ENCODE peak calls at places on chromosomes 13 and 19, in seven cellular contexts. B is kidney, Q is colonic mucosa, V is B cell, U is heart left ventricle, Z is thoracic aorta, P is fibroblast of pulmonary artery. A is an unnamed sample.

GRCh38 chr13:36086117-36086516 is 45.1 kb downstream of the DCLK1 start:
- DNase-seq in B (no peak), Q (no peak), V (no peak), U (no peak), Z (no peak), P (no peak), A (no peak)

GRCh38 chr13:26529441-26529840 is 28.0 kb upstream of the WASF3 start:
- DNase-seq in B (no peak), Q (peak; percentile 46), V (no peak), U (peak; percentile 32), Z (no peak), P (peak; percentile 72), A (no peak)

GRCh38 chr19:12838182-12838890 is at the start of gene MAST1:
- DNase-seq in B (no peak), Q (peak; percentile 40), V (no peak), U (no peak), Z (no peak), P (no peak), A (no peak)

GRCh38 chr13:48346583-48346982 is 43.0 kb downstream of the RB1 start:
- DNase-seq in B (no peak), Q (no peak), V (no peak), U (no peak), Z (no peak), P (no peak), A (no peak)

GRCh38 chr19:11375143-11375948 is 880 bp downstream of the SWSAP1 start:
- DNase-seq in B (peak; percentile 91), Q (peak; percentile 65), V (peak; percentile 69), U (peak; percentile 70), Z (no peak), P (no peak), A (no peak)

GRCh38 chr13:30580852-30581502 is 36.7 kb upstream of the USPL1 start:
- DNase-seq in B (no peak), Q (no peak), V (no peak), U (no peak), Z (no peak), P (no peak), A (no peak)

GRCh38 chr13:44051923-44052322 is 172.2 kb downstream of the LACC1 start:
- DNase-seq in B (no peak), Q (no peak), V (no peak), U (no peak), Z (no peak), P (peak; percentile 14), A (no peak)

GRCh38 chr19:3516675-3517207 is 10.6 kb downstream of the FZR1 start:
- DNase-seq in B (no peak), Q (peak; percentile 67), V (peak; percentile 73), U (no peak), Z (no peak), P (no peak), A (no peak)

GRCh38 chr13:51823861-51824260 is 19.9 kb upstream of the DHRS12 start:
- DNase-seq in B (no peak), Q (no peak), V (no peak), U (no peak), Z (no peak), P (peak; percentile 43), A (no peak)

GRCh38 chr13:101417043-101417406 is 717 bp upstream of the NALCN start:
- DNase-seq in B (no peak), Q (no peak), V (no peak), U (no peak), Z (no peak), P (peak; percentile 66), A (no peak)

GRCh38 chr13:102020611-102021216 is 381.1 kb downstream of the FGF14 start:
- DNase-seq in B (no peak), Q (no peak), V (no peak), U (no peak), Z (no peak), P (no peak), A (no peak)

GRCh38 chr19:13977803-13978202 is 25.5 kb downstream of the DCAF15 start:
- DNase-seq in B (no peak), Q (no peak), V (no peak), U (no peak), Z (no peak), P (no peak), A (no peak)

GRCh38 chr19:31145909-31146453 is 203.3 kb downstream of the TSHZ3 start:
- DNase-seq in B (no peak), Q (no peak), V (no peak), U (no peak), Z (no peak), P (no peak), A (no peak)

GRCh38 chr19:45468159-45468651 is 409 bp downstream of the FOSB start:
- DNase-seq in B (peak; percentile 81), Q (peak; percentile 49), V (no peak), U (no peak), Z (no peak), P (no peak), A (no peak)
- TF ChIP-seq CTCF in B (no peak), Q (no peak), V (no peak), U (no peak), Z (no peak), P (no peak), A (peak; percentile 16)

GRCh38 chr13:45817833-45818232 is 33.7 kb downstream of the SIAH3 start:
- DNase-seq in B (no peak), Q (no peak), V (no peak), U (no peak), Z (no peak), P (peak; percentile 1), A (peak; percentile 42)
- TF ChIP-seq CTCF in B (no peak), Q (no peak), V (no peak), U (no peak), Z (no peak), P (no peak), A (no peak)

DNA sequence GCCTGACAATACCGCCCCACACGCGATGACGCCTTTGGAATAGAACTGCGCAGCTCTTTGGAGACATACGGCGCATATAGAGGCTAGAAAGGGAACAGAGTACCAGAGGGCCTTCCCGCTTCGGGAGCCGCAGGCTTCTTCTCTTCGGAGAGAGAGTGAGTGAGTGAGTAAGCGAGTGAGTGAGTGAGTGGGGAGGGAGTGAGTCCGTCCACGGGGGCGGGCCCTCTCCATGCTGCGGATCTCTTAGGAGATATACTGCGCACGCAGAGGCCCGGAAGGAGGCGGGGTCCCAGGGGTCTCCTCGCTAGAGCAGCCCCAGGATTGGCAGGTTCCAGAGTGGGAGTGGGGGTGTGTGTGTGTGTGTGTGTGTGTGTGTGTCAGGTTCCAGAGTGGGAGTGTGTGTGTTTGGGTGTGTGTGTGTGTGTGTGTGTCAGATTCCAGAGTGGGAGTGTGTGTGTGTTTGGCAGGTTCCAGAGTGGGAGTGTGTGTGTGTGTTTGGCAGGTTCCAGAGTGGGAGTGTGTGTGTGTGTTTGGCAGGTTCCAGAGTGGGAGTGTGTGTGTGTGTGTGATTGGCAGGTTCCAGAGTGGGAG is 97.0 kb downstream of the INSR start:
- DNase-seq in B (peak; percentile 98), Q (peak; percentile 89), V (peak; percentile 92), U (peak; percentile 95), Z (peak; percentile 94), P (peak; percentile 96), A (peak; percentile 95)
- TF ChIP-seq CTCF in B (peak; percentile 1), Q (no peak), V (no peak), U (no peak), Z (no peak), P (no peak), A (no peak)

GRCh38 chr13:94620286-94620896 is 18.7 kb downstream of the GPR180 start:
- DNase-seq in B (no peak), Q (no peak), V (no peak), U (no peak), Z (no peak), P (peak; percentile 58), A (no peak)
- TF ChIP-seq CTCF in B (peak; percentile 21), Q (peak; percentile 71), V (peak; percentile 69), U (peak; percentile 51), Z (no peak), P (peak; percentile 83), A (peak; percentile 76)

DNA sequence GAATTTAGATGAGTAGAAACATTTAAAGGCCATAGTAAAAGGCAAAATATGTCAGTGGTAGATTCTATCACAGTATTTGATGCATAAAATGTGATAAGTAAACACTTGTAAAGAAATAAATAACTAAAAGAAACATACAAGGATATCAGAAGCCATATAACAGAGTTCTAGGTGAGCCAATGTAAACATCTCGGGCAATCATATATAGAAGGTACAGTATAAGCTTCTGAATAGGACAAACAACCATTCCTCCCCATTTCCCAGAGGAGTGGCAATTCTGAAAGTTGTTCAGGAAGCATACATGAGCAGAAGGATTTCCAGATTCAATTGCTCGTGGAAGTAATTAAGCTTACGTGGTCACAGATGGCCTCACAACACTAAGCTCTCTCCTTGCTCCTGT is 267.3 kb downstream of the LHFPL6 start:
- DNase-seq in B (no peak), Q (no peak), V (no peak), U (no peak), Z (no peak), P (no peak), A (no peak)
- TF ChIP-seq CTCF in B (no peak), Q (no peak), V (no peak), U (no peak), Z (no peak), P (no peak), A (no peak)

GRCh38 chr19:29690842-29691241 is 24.2 kb downstream of the C19orf12 start:
- DNase-seq in B (no peak), Q (no peak), V (peak; percentile 59), U (no peak), Z (no peak), P (peak; percentile 60), A (no peak)
- TF ChIP-seq CTCF in B (no peak), Q (no peak), V (peak; percentile 32), U (peak; percentile 43), Z (no peak), P (peak; percentile 37), A (peak; percentile 73)

GRCh38 chr13:28678809-28679208 is 19.9 kb downstream of the POMP start:
- DNase-seq in B (no peak), Q (no peak), V (no peak), U (no peak), Z (no peak), P (peak; percentile 23), A (no peak)
- TF ChIP-seq CTCF in B (no peak), Q (no peak), V (no peak), U (no peak), Z (no peak), P (peak; percentile 26), A (no peak)

GRCh38 chr19:46513461-46514236 is 18.0 kb upstream of the PNMA8B start:
- DNase-seq in B (peak; percentile 93), Q (peak; percentile 78), V (peak; percentile 71), U (peak; percentile 84), Z (no peak), P (peak; percentile 77), A (peak; percentile 95)
- TF ChIP-seq CTCF in B (peak; percentile 97), Q (peak; percentile 94), V (peak; percentile 96), U (peak; percentile 97), Z (peak; percentile 97), P (peak; percentile 74), A (peak; percentile 98)

GRCh38 chr19:2110822-2111221 is 14.1 kb downstream of the IZUMO4 start:
- DNase-seq in B (no peak), Q (no peak), V (no peak), U (no peak), Z (no peak), P (no peak), A (no peak)
- TF ChIP-seq CTCF in B (no peak), Q (no peak), V (peak; percentile 9), U (no peak), Z (no peak), P (no peak), A (no peak)

A was measured in osteocyte.